ENCODE peak calls at places on chromosomes 6 and 20, in nine cellular contexts. One of them, this sample, is unnamed.

GRCh38 chr20:13119583-13119982 is 101.5 kb upstream of the ISM1 start:
- DNase-seq in HepG2: peak; percentile 84
- DNase-seq in foreskin fibroblast: peak; percentile 85
- DNase-seq in IMR-90: peak; percentile 57
- DNase-seq in fibroblast of pulmonary artery: peak; percentile 77
- DNase-seq in RWPE1: peak; percentile 46
- DNase-seq in endodermal cell: peak; percentile 69
- DNase-seq in left lung: no peak
- DNase-seq in tibial nerve: peak; percentile 82
- DNase-seq in this sample: peak; percentile 41

GRCh38 chr6:133890941-133891813 is 2.3 kb downstream of the TCF21 start:
- DNase-seq in left lung: no peak
- DNase-seq in fibroblast of pulmonary artery: peak; percentile 52
- DNase-seq in IMR-90: peak; percentile 39
- DNase-seq in RWPE1: peak; percentile 18
- DNase-seq in foreskin fibroblast: peak; percentile 57
- DNase-seq in tibial nerve: no peak
- DNase-seq in HepG2: no peak
- DNase-seq in endodermal cell: peak; percentile 84
- DNase-seq in this sample: peak; percentile 21

GRCh38 chr6:135358907-135359459 is 138.6 kb downstream of the AHI1 start:
- DNase-seq in left lung: no peak
- DNase-seq in tibial nerve: no peak
- DNase-seq in endodermal cell: no peak
- DNase-seq in HepG2: no peak
- DNase-seq in IMR-90: peak; percentile 67
- DNase-seq in fibroblast of pulmonary artery: peak; percentile 33
- DNase-seq in RWPE1: peak; percentile 7
- DNase-seq in foreskin fibroblast: peak; percentile 46
- DNase-seq in this sample: no peak

GRCh38 chr6:133241901-133242760 is 974 bp downstream of the EYA4 start:
- DNase-seq in IMR-90: peak; percentile 66
- DNase-seq in fibroblast of pulmonary artery: peak; percentile 28
- DNase-seq in foreskin fibroblast: peak; percentile 52
- DNase-seq in HepG2: no peak
- DNase-seq in left lung: no peak
- DNase-seq in endodermal cell: peak; percentile 80
- DNase-seq in RWPE1: no peak
- DNase-seq in tibial nerve: peak; percentile 10
- DNase-seq in this sample: peak; percentile 47

GRCh38 chr20:46057856-46058655 is 29.0 kb downstream of the SLC12A5 start:
- DNase-seq in RWPE1: peak; percentile 32
- DNase-seq in fibroblast of pulmonary artery: peak; percentile 50
- DNase-seq in tibial nerve: no peak
- DNase-seq in left lung: peak; percentile 71
- DNase-seq in endodermal cell: peak; percentile 87
- DNase-seq in IMR-90: peak; percentile 47
- DNase-seq in foreskin fibroblast: peak; percentile 79
- DNase-seq in HepG2: no peak
- DNase-seq in this sample: no peak

GRCh38 chr6:44222987-44223470 is 366 bp upstream of the SLC29A1 start:
- DNase-seq in endodermal cell: no peak
- DNase-seq in fibroblast of pulmonary artery: no peak
- DNase-seq in IMR-90: no peak
- DNase-seq in HepG2: no peak
- DNase-seq in RWPE1: no peak
- DNase-seq in left lung: no peak
- DNase-seq in foreskin fibroblast: no peak
- DNase-seq in tibial nerve: no peak
- DNase-seq in this sample: no peak

GRCh38 chr6:54431466-54431865 is 123.2 kb downstream of the TINAG start:
- DNase-seq in IMR-90: peak; percentile 43
- DNase-seq in tibial nerve: no peak
- DNase-seq in RWPE1: no peak
- DNase-seq in HepG2: no peak
- DNase-seq in endodermal cell: no peak
- DNase-seq in foreskin fibroblast: peak; percentile 80
- DNase-seq in fibroblast of pulmonary artery: peak; percentile 40
- DNase-seq in left lung: no peak
- DNase-seq in this sample: no peak

GRCh38 chr20:41275181-41275793 is 42.2 kb downstream of the ZHX3 start:
- DNase-seq in endodermal cell: no peak
- DNase-seq in left lung: no peak
- DNase-seq in fibroblast of pulmonary artery: peak; percentile 29
- DNase-seq in IMR-90: peak; percentile 73
- DNase-seq in HepG2: no peak
- DNase-seq in foreskin fibroblast: peak; percentile 87
- DNase-seq in RWPE1: no peak
- DNase-seq in tibial nerve: no peak
- DNase-seq in this sample: no peak

GRCh38 chr6:31736026-31736767 is at the start of gene CLIC1:
- DNase-seq in HepG2: peak; percentile 88
- DNase-seq in tibial nerve: peak; percentile 87
- DNase-seq in foreskin fibroblast: peak; percentile 95
- DNase-seq in RWPE1: peak; percentile 94
- DNase-seq in left lung: peak; percentile 92
- DNase-seq in endodermal cell: peak; percentile 93
- DNase-seq in fibroblast of pulmonary artery: peak; percentile 74
- DNase-seq in IMR-90: peak; percentile 75
- DNase-seq in this sample: peak; percentile 97

GRCh38 chr6:31737315-31738047 is 1.2 kb upstream of the CLIC1 start:
- DNase-seq in foreskin fibroblast: peak; percentile 48
- DNase-seq in IMR-90: no peak
- DNase-seq in left lung: no peak
- DNase-seq in HepG2: peak; percentile 99
- DNase-seq in endodermal cell: peak; percentile 60
- DNase-seq in tibial nerve: no peak
- DNase-seq in fibroblast of pulmonary artery: peak; percentile 23
- DNase-seq in RWPE1: no peak
- DNase-seq in this sample: peak; percentile 54

GRCh38 chr6:31739639-31740396 is at the start of gene MSH5:
- DNase-seq in left lung: peak; percentile 99
- DNase-seq in fibroblast of pulmonary artery: peak; percentile 99
- DNase-seq in endodermal cell: peak; percentile 100
- DNase-seq in foreskin fibroblast: peak; percentile 99
- DNase-seq in HepG2: peak; percentile 100
- DNase-seq in tibial nerve: peak; percentile 98
- DNase-seq in RWPE1: peak; percentile 99
- DNase-seq in IMR-90: peak; percentile 99
- DNase-seq in this sample: peak; percentile 100

GRCh38 chr6:31736768-31737314 is 511 bp upstream of the CLIC1 start:
- DNase-seq in tibial nerve: no peak
- DNase-seq in foreskin fibroblast: no peak
- DNase-seq in endodermal cell: peak; percentile 64
- DNase-seq in IMR-90: no peak
- DNase-seq in RWPE1: no peak
- DNase-seq in fibroblast of pulmonary artery: no peak
- DNase-seq in left lung: no peak
- DNase-seq in HepG2: peak; percentile 33
- DNase-seq in this sample: no peak

DNA sequence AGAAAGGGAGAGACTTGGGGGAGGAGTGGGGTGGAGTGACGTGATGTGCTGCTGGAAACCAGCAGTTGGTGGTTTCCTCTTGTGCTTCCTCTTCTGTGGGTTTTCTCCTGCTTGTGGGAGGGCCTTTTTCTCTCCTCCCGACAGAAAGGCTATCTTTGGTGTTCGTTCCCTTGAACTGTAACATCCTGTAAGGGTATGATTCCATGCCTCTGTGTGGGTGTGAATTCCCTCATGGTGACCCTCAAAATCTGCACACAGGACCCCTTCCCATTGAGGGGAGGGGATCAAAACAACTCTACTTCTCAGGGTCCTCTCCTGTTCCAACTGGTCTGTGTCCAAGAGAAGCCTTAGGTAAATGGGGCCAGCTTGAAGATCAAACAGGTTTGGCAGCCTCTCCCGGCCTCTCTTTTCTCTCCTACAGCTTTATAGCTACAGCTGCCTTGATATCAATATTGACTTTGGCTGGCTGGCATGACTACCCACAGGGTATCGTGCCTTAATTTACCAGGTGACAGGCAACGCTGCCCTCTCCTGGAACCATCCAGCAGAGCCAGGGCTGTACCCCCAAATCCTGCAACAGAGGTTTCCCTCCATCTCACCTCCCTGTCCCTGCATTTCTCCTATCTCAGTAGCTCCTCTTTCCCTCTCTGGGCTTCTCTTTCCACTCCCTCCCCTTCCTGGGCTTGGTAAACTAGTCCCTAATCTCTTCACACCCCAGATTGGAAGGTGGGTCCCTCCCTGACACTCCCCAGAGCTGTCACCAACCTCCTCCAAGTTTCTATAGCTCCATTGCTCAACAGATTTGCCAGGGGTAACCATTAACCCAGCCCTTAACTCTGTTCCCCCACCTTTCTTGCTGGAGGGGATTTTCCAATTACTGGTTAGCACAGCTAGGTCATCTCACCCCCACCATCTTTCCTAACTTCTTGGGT is 1.5 kb upstream of the MSH5 start:
- DNase-seq in foreskin fibroblast: peak; percentile 88
- DNase-seq in fibroblast of pulmonary artery: peak; percentile 86
- DNase-seq in HepG2: peak; percentile 97
- DNase-seq in left lung: peak; percentile 78
- DNase-seq in RWPE1: peak; percentile 48
- DNase-seq in IMR-90: peak; percentile 89
- DNase-seq in endodermal cell: peak; percentile 62
- DNase-seq in tibial nerve: peak; percentile 52
- DNase-seq in this sample: peak; percentile 91
- TF ChIP-seq CTCF in foreskin fibroblast: peak; percentile 39
- TF ChIP-seq CTCF in fibroblast of pulmonary artery: peak; percentile 29
- TF ChIP-seq CTCF in HepG2: peak; percentile 44
- TF ChIP-seq CTCF in left lung: no peak
- TF ChIP-seq CTCF in RWPE1: no peak
- TF ChIP-seq CTCF in IMR-90: peak; percentile 30
- TF ChIP-seq CTCF in endodermal cell: peak; percentile 32
- TF ChIP-seq CTCF in tibial nerve: peak; percentile 5
- TF ChIP-seq CTCF in this sample: no peak

GRCh38 chr6:149823013-149823412 is 41.1 kb downstream of the LRP11 start:
- DNase-seq in left lung: no peak
- DNase-seq in fibroblast of pulmonary artery: no peak
- DNase-seq in tibial nerve: no peak
- DNase-seq in HepG2: no peak
- DNase-seq in endodermal cell: no peak
- DNase-seq in foreskin fibroblast: no peak
- DNase-seq in IMR-90: no peak
- DNase-seq in RWPE1: no peak
- DNase-seq in this sample: no peak
- TF ChIP-seq CTCF in left lung: no peak
- TF ChIP-seq CTCF in fibroblast of pulmonary artery: peak; percentile 14
- TF ChIP-seq CTCF in tibial nerve: no peak
- TF ChIP-seq CTCF in HepG2: no peak
- TF ChIP-seq CTCF in endodermal cell: peak; percentile 48
- TF ChIP-seq CTCF in foreskin fibroblast: no peak
- TF ChIP-seq CTCF in IMR-90: no peak
- TF ChIP-seq CTCF in RWPE1: no peak
- TF ChIP-seq CTCF in this sample: no peak

DNA sequence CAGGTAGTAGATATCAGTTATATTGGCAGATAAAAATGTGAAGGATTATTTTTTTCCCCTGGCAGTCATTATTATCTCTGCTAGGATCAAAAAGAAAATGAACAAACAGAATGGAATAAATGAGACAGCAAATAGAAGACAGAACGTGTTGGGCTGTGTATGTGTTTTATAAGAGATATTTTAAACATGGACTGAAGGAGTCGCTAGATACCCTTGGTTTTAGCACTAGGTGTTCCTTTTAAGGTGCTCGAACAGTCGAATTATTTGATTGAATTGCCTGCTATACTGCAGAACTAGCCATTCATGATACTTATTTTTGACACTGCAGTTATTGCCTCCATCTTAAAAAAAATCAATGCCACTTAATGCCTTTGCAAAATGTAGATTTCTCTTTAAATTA is 3.7 kb downstream of the GRIK2 start:
- DNase-seq in left lung: no peak
- DNase-seq in endodermal cell: no peak
- DNase-seq in IMR-90: peak; percentile 70
- DNase-seq in tibial nerve: no peak
- DNase-seq in RWPE1: no peak
- DNase-seq in foreskin fibroblast: peak; percentile 8
- DNase-seq in HepG2: peak; percentile 5
- DNase-seq in fibroblast of pulmonary artery: peak; percentile 43
- DNase-seq in this sample: no peak
- TF ChIP-seq CTCF in left lung: no peak
- TF ChIP-seq CTCF in endodermal cell: peak; percentile 83
- TF ChIP-seq CTCF in IMR-90: peak; percentile 54
- TF ChIP-seq CTCF in tibial nerve: no peak
- TF ChIP-seq CTCF in RWPE1: no peak
- TF ChIP-seq CTCF in foreskin fibroblast: no peak
- TF ChIP-seq CTCF in HepG2: peak; percentile 13
- TF ChIP-seq CTCF in fibroblast of pulmonary artery: peak; percentile 11
- TF ChIP-seq CTCF in this sample: peak; percentile 43

GRCh38 chr20:33604991-33605370 is 57.1 kb upstream of the C20orf144 start:
- DNase-seq in HepG2: no peak
- DNase-seq in foreskin fibroblast: no peak
- DNase-seq in RWPE1: no peak
- DNase-seq in left lung: no peak
- DNase-seq in fibroblast of pulmonary artery: no peak
- DNase-seq in tibial nerve: no peak
- DNase-seq in IMR-90: no peak
- DNase-seq in endodermal cell: no peak
- DNase-seq in this sample: no peak

GRCh38 chr20:33606114-33606771 is 55.9 kb upstream of the C20orf144 start:
- DNase-seq in left lung: no peak
- DNase-seq in foreskin fibroblast: no peak
- DNase-seq in RWPE1: no peak
- DNase-seq in tibial nerve: no peak
- DNase-seq in HepG2: no peak
- DNase-seq in fibroblast of pulmonary artery: no peak
- DNase-seq in IMR-90: no peak
- DNase-seq in endodermal cell: no peak
- DNase-seq in this sample: no peak

GRCh38 chr20:33601861-33602260 is 60.3 kb upstream of the C20orf144 start:
- DNase-seq in foreskin fibroblast: no peak
- DNase-seq in tibial nerve: no peak
- DNase-seq in fibroblast of pulmonary artery: no peak
- DNase-seq in HepG2: no peak
- DNase-seq in RWPE1: no peak
- DNase-seq in left lung: no peak
- DNase-seq in IMR-90: no peak
- DNase-seq in endodermal cell: no peak
- DNase-seq in this sample: no peak

GRCh38 chr20:33602826-33603590 is 59.1 kb upstream of the C20orf144 start:
- DNase-seq in endodermal cell: no peak
- DNase-seq in fibroblast of pulmonary artery: peak; percentile 4
- DNase-seq in left lung: no peak
- DNase-seq in foreskin fibroblast: peak; percentile 4
- DNase-seq in tibial nerve: no peak
- DNase-seq in HepG2: peak; percentile 76
- DNase-seq in IMR-90: peak; percentile 50
- DNase-seq in RWPE1: no peak
- DNase-seq in this sample: no peak

DNA sequence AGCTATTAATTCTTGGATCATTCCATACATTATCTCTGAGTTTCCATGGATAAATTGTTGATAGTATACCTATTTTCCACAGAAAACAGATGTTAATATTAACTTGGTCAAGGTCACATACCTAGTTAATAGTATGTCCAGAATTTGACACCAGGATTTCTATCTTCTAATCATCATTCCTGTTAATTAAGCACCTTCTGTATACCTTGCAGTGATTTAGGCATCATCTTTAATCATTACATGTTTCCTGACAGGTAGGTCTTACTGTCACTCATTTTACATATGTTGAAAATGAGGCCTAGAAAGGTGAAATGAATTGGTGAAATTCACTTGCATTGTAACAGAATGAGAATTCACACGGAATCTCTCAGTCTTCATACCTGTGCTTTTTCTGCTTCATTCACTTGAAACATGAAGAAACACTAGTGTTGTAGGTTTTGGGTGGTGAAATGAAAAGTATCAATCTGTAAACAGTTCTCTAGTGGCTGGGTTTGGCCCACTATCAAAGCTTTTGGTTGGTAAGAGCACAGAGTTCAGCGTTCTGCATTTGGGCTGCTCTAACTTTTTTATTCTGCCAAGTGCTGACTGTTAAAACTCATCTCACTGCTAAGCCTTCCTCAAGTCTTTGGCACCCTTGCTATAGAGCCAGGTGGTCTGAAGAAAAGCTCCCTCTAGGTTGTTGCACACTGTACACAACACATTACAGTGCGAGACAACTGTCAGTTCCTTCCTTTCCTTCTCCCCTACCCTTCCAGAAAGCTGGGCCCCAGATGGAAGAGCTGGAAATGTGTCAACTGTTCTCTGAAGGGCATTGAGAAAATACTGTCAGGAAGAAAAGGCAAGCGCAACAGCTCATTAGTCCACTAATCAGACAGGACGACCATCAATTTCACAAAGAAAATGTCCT is 57.8 kb upstream of the C20orf144 start:
- DNase-seq in IMR-90: no peak
- DNase-seq in HepG2: no peak
- DNase-seq in left lung: no peak
- DNase-seq in RWPE1: no peak
- DNase-seq in foreskin fibroblast: peak; percentile 48
- DNase-seq in endodermal cell: no peak
- DNase-seq in tibial nerve: no peak
- DNase-seq in fibroblast of pulmonary artery: no peak
- DNase-seq in this sample: no peak
- TF ChIP-seq CTCF in IMR-90: no peak
- TF ChIP-seq CTCF in HepG2: no peak
- TF ChIP-seq CTCF in left lung: no peak
- TF ChIP-seq CTCF in RWPE1: no peak
- TF ChIP-seq CTCF in foreskin fibroblast: no peak
- TF ChIP-seq CTCF in endodermal cell: no peak
- TF ChIP-seq CTCF in tibial nerve: no peak
- TF ChIP-seq CTCF in fibroblast of pulmonary artery: no peak
- TF ChIP-seq CTCF in this sample: no peak

This sample was measured in Calu3.